ENCODE peak calls at places on chromosomes 7 and 10, in nine cellular contexts. P, O, C, K, E, N, J, F and D are unnamed samples.

GRCh38 chr10:17795807-17796596 is 13.1 kb upstream of the MRC1 start:
- DNase-seq in P (no peak), O (no peak), C (no peak), K (no peak), E (no peak), N (no peak), J (no peak), F (no peak), D (no peak)

GRCh38 chr7:116305485-116306408 is 95.4 kb downstream of the TES start:
- DNase-seq in P (peak; percentile 52), O (no peak), C (no peak), K (no peak), E (no peak), N (no peak), J (no peak), F (no peak), D (no peak)

GRCh38 chr10:80856186-80856585 is 318.5 kb downstream of the SH2D4B start:
- DNase-seq in P (no peak), O (no peak), C (no peak), K (no peak), E (no peak), N (no peak), J (no peak), F (no peak), D (no peak)

GRCh38 chr10:33095867-33096479 is 137.9 kb upstream of the ITGB1 start:
- DNase-seq in P (no peak), O (no peak), C (no peak), K (no peak), E (no peak), N (no peak), J (no peak), F (no peak), D (no peak)

GRCh38 chr7:112358456-112358855 is 91.8 kb upstream of the IFRD1 start:
- DNase-seq in P (no peak), O (no peak), C (no peak), K (no peak), E (no peak), N (no peak), J (no peak), F (no peak), D (no peak)

GRCh38 chr10:128137877-128138276 is 11.7 kb upstream of the MKI67 start:
- DNase-seq in P (no peak), O (no peak), C (no peak), K (no peak), E (peak; percentile 11), N (no peak), J (no peak), F (no peak), D (no peak)

GRCh38 chr10:110069502-110069982 is 61.8 kb downstream of the ADD3 start:
- DNase-seq in P (no peak), O (peak; percentile 32), C (no peak), K (peak; percentile 32), E (peak; percentile 59), N (no peak), J (no peak), F (no peak), D (no peak)

GRCh38 chr10:93495654-93496321 is 624 bp upstream of the CEP55 start:
- DNase-seq in P (peak; percentile 53), O (peak; percentile 70), C (no peak), K (no peak), E (no peak), N (peak; percentile 27), J (peak; percentile 25), F (peak; percentile 83), D (peak; percentile 51)

GRCh38 chr10:96321822-96322221 is 17.6 kb downstream of the DNTT start:
- DNase-seq in P (no peak), O (no peak), C (no peak), K (no peak), E (no peak), N (no peak), J (no peak), F (no peak), D (no peak)

GRCh38 chr10:96322275-96322674 is 18.0 kb downstream of the DNTT start:
- DNase-seq in P (no peak), O (no peak), C (no peak), K (no peak), E (no peak), N (no peak), J (no peak), F (no peak), D (no peak)

GRCh38 chr10:96325719-96326373 is 21.6 kb downstream of the DNTT start:
- DNase-seq in P (no peak), O (no peak), C (no peak), K (no peak), E (no peak), N (no peak), J (no peak), F (no peak), D (no peak)

GRCh38 chr10:96327462-96327861 is 23.2 kb downstream of the DNTT start:
- DNase-seq in P (no peak), O (no peak), C (no peak), K (no peak), E (no peak), N (no peak), J (no peak), F (no peak), D (no peak)

DNA sequence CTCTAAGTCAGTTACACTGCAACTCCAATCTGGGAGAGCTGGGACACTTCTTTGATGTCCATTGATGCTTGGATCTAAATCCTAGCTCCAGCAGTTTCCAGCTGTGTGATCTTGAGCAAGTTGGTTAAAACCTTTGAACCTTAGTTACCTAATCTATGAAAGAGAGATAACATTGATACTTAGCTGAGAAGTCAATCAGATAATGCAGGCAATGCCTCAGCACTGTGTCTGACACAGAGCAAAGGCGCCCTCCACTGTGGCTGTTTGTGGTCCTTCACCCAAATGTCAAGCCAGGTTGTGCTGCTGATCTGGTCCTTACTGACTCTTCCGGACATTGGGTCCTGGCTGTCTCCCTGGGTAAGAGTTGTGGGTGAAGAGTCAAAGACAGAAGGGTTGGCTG is 20.2 kb downstream of the DNTT start:
- DNase-seq in P (no peak), O (no peak), C (no peak), K (no peak), E (no peak), N (no peak), J (no peak), F (no peak), D (no peak)
- H3K4me1 ChIP-seq in P (peaks cover 8% of the 10 kb centered on the region), O (no peaks in the 10 kb centered on the region), C (no peaks in the 10 kb centered on the region), K (no peaks in the 10 kb centered on the region), E (no peaks in the 10 kb centered on the region), N (no peaks in the 10 kb centered on the region), J (no peaks in the 10 kb centered on the region), F (no peaks in the 10 kb centered on the region), D (no peaks in the 10 kb centered on the region)

GRCh38 chr10:11879387-11880168 is 56.4 kb downstream of the PROSER2 start:
- DNase-seq in P (no peak), O (no peak), C (peak; percentile 72), K (no peak), E (no peak), N (no peak), J (no peak), F (peak; percentile 59), D (no peak)

GRCh38 chr10:11878776-11879175 is 55.6 kb downstream of the PROSER2 start:
- DNase-seq in P (no peak), O (no peak), C (peak; percentile 64), K (no peak), E (no peak), N (no peak), J (no peak), F (peak; percentile 67), D (no peak)

GRCh38 chr10:11881477-11882417 is 58.6 kb downstream of the PROSER2 start:
- DNase-seq in P (peak; percentile 62), O (no peak), C (peak; percentile 50), K (no peak), E (no peak), N (peak; percentile 47), J (no peak), F (no peak), D (peak; percentile 68)

GRCh38 chr10:11881028-11881476 is 57.9 kb downstream of the PROSER2 start:
- DNase-seq in P (no peak), O (no peak), C (peak; percentile 60), K (no peak), E (no peak), N (no peak), J (no peak), F (no peak), D (no peak)

DNA sequence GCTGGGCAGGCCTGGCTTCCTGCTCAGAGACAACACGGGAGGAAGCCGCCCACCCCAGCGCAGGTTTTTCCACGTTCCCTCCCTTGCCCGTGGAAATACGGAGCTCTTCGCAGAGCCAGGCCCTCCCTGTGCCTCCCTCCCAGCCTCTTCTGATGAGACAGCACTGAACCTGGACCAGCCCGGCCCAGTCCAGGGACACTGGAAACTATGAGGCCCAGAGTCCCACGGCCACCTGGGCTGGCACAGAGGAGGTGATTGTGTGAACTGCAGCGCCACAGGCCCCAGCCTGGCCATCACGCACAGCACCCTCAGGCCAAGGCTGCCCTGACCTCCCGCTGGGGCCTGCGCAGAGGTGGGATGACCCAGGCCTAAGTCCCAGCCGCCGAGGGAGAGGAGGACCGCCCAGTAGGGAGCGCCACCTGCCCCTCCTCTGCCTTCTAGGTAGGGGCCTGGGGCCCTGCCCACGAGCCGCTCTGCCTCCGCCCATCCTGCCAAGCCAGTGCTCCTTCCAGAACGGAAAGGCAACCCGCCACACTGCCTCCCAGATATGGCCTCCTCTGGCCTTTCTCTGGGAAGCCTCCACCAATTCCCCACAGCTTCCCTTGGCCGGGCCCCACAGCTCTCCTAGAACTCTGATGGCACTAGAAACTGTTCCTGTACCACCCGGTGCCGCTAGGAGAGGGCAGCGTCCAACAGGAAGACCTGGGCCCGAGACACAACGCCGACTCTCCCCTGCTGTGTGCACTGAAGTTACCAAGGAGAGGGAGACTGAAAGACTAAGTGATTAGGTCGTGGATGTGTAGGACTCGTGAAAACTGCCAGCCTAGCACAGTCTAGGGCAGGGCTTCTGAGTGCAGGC is 57.2 kb downstream of the PROSER2 start:
- DNase-seq in P (no peak), O (no peak), C (peak; percentile 59), K (no peak), E (no peak), N (no peak), J (no peak), F (peak; percentile 55), D (no peak)
- H3K4me1 ChIP-seq in P (peaks cover 42% of the 10 kb centered on the region), O (peaks cover 10% of the 10 kb centered on the region), C (no peaks in the 10 kb centered on the region), K (peaks cover 6% of the 10 kb centered on the region), E (peaks cover 17% of the 10 kb centered on the region), N (peaks cover 36% of the 10 kb centered on the region), J (peaks cover 6% of the 10 kb centered on the region), F (peaks cover under 1% of the 10 kb centered on the region), D (no peaks in the 10 kb centered on the region)

GRCh38 chr10:123496996-123497660 is 169.0 kb upstream of the GPR26 start:
- DNase-seq in P (no peak), O (no peak), C (no peak), K (no peak), E (no peak), N (no peak), J (no peak), F (no peak), D (no peak)
- H3K4me1 ChIP-seq in P (no peaks in the 10 kb centered on the region), O (no peaks in the 10 kb centered on the region), C (no peaks in the 10 kb centered on the region), K (no peaks in the 10 kb centered on the region), E (no peaks in the 10 kb centered on the region), N (no peaks in the 10 kb centered on the region), J (no peaks in the 10 kb centered on the region), F (no peaks in the 10 kb centered on the region), D (no peaks in the 10 kb centered on the region)

DNA sequence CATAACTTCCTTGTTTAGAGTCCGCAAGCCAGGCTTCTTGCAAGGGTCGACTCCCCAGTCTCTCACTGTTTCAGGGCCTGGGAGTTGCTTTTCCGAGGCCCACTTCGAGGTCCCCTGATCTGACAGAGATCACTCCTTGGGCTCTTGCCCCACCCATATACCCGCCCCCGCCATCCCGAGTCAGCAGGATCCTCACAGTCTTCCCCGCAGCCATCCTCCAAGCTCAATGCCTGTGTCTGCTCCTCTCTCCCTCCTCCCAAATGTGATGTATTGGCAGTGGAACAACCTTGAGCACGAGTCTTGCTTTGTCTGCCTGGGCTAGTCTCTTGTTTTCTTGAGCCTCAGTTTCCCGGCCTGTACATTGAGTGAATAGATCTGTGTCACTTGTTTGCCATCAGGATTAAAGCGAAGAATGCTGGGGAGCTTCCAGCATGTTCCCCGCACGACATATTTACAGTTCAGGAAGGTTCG is 2.4 kb upstream of the HMX2 start:
- DNase-seq in P (no peak), O (no peak), C (no peak), K (no peak), E (no peak), N (no peak), J (no peak), F (no peak), D (no peak)
- H3K4me1 ChIP-seq in P (peaks cover 6% of the 10 kb centered on the region), O (peaks cover 5% of the 10 kb centered on the region), C (no peaks in the 10 kb centered on the region), K (peaks cover 75% of the 10 kb centered on the region), E (peaks cover under 1% of the 10 kb centered on the region), N (peaks cover 41% of the 10 kb centered on the region), J (peaks cover 17% of the 10 kb centered on the region), F (peaks cover 27% of the 10 kb centered on the region), D (no peaks in the 10 kb centered on the region)